ENCODE peak calls at places on chromosomes 5 and 9, in six cellular contexts. One of them, this sample, is unnamed.
A peak's percentile ranks its signal among the peaks of the same experiment; 100 is the strongest.

GRCh38 chr9:98785333-98785933 is 10.9 kb downstream of the ANKS6 start:
- DNase-seq in Karpas-422: no peak
- DNase-seq in naive B cell: no peak
- DNase-seq in iris pigment epithelial cell: no peak
- DNase-seq in epithelial cell of esophagus: no peak
- DNase-seq in AML-193: no peak
- DNase-seq in this sample: no peak

GRCh38 chr9:121698627-121699270 is 47.3 kb downstream of the DAB2IP start:
- DNase-seq in Karpas-422: no peak
- DNase-seq in naive B cell: no peak
- DNase-seq in iris pigment epithelial cell: no peak
- DNase-seq in epithelial cell of esophagus: no peak
- DNase-seq in AML-193: no peak
- DNase-seq in this sample: no peak

GRCh38 chr5:73626814-73627313 is 868 bp downstream of the ARHGEF28 start:
- DNase-seq in Karpas-422: no peak
- DNase-seq in naive B cell: no peak
- DNase-seq in iris pigment epithelial cell: no peak
- DNase-seq in epithelial cell of esophagus: no peak
- DNase-seq in AML-193: no peak
- DNase-seq in this sample: no peak

GRCh38 chr5:133366966-133367365 is 245.4 kb downstream of the FSTL4 start:
- DNase-seq in Karpas-422: no peak
- DNase-seq in naive B cell: no peak
- DNase-seq in iris pigment epithelial cell: no peak
- DNase-seq in epithelial cell of esophagus: no peak
- DNase-seq in AML-193: no peak
- DNase-seq in this sample: no peak

GRCh38 chr9:108002296-108003056 is 512.9 kb upstream of the KLF4 start:
- DNase-seq in Karpas-422: no peak
- DNase-seq in naive B cell: no peak
- DNase-seq in iris pigment epithelial cell: no peak
- DNase-seq in epithelial cell of esophagus: no peak
- DNase-seq in AML-193: no peak
- DNase-seq in this sample: no peak

GRCh38 chr5:148799737-148800527 is 26.5 kb upstream of the ADRB2 start:
- DNase-seq in Karpas-422: no peak
- DNase-seq in naive B cell: no peak
- DNase-seq in iris pigment epithelial cell: no peak
- DNase-seq in epithelial cell of esophagus: no peak
- DNase-seq in AML-193: no peak
- DNase-seq in this sample: no peak

GRCh38 chr5:157888814-157889532 is 30.0 kb upstream of the CLINT1 start:
- DNase-seq in Karpas-422: no peak
- DNase-seq in naive B cell: no peak
- DNase-seq in iris pigment epithelial cell: no peak
- DNase-seq in epithelial cell of esophagus: peak; percentile 64
- DNase-seq in AML-193: no peak
- DNase-seq in this sample: no peak

GRCh38 chr5:154189819-154190651 is 498 bp upstream of the GALNT10 start:
- DNase-seq in Karpas-422: peak; percentile 87
- DNase-seq in naive B cell: peak; percentile 86
- DNase-seq in iris pigment epithelial cell: peak; percentile 66
- DNase-seq in epithelial cell of esophagus: peak; percentile 81
- DNase-seq in AML-193: peak; percentile 68
- DNase-seq in this sample: no peak

GRCh38 chr5:164256351-164256750 is 750.9 kb downstream of the MAT2B start:
- DNase-seq in Karpas-422: no peak
- DNase-seq in naive B cell: no peak
- DNase-seq in iris pigment epithelial cell: peak; percentile 45
- DNase-seq in epithelial cell of esophagus: peak; percentile 81
- DNase-seq in AML-193: no peak
- DNase-seq in this sample: no peak

GRCh38 chr9:69396759-69397158 is 71.7 kb downstream of the ENTREP1 start:
- DNase-seq in Karpas-422: no peak
- DNase-seq in naive B cell: no peak
- DNase-seq in iris pigment epithelial cell: no peak
- DNase-seq in epithelial cell of esophagus: no peak
- DNase-seq in AML-193: no peak
- DNase-seq in this sample: no peak

GRCh38 chr9:108634669-108635462 is 220.9 kb downstream of the ACTL7B start:
- DNase-seq in Karpas-422: no peak
- DNase-seq in naive B cell: no peak
- DNase-seq in iris pigment epithelial cell: peak; percentile 15
- DNase-seq in epithelial cell of esophagus: peak; percentile 99
- DNase-seq in AML-193: no peak
- DNase-seq in this sample: no peak

GRCh38 chr5:33379757-33380156 is 61.0 kb upstream of the TARS1 start:
- DNase-seq in Karpas-422: peak; percentile 78
- DNase-seq in naive B cell: no peak
- DNase-seq in iris pigment epithelial cell: peak; percentile 56
- DNase-seq in epithelial cell of esophagus: peak; percentile 43
- DNase-seq in AML-193: peak; percentile 24
- DNase-seq in this sample: no peak

GRCh38 chr9:99222416-99223280 is 566 bp downstream of the SEC61B start:
- DNase-seq in Karpas-422: no peak
- DNase-seq in naive B cell: no peak
- DNase-seq in iris pigment epithelial cell: peak; percentile 20
- DNase-seq in epithelial cell of esophagus: peak; percentile 13
- DNase-seq in AML-193: no peak
- DNase-seq in this sample: no peak

GRCh38 chr9:109274768-109275596 is 45.9 kb downstream of the EPB41L4B start:
- DNase-seq in Karpas-422: no peak
- DNase-seq in naive B cell: no peak
- DNase-seq in iris pigment epithelial cell: no peak
- DNase-seq in epithelial cell of esophagus: no peak
- DNase-seq in AML-193: no peak
- DNase-seq in this sample: no peak

GRCh38 chr9:12502520-12502919 is 190.7 kb upstream of the TYRP1 start:
- DNase-seq in Karpas-422: no peak
- DNase-seq in naive B cell: no peak
- DNase-seq in iris pigment epithelial cell: no peak
- DNase-seq in epithelial cell of esophagus: no peak
- DNase-seq in AML-193: no peak
- DNase-seq in this sample: no peak

GRCh38 chr9:127869310-127870152 is 7.9 kb downstream of the AK1 start:
- DNase-seq in Karpas-422: peak; percentile 92
- DNase-seq in naive B cell: peak; percentile 77
- DNase-seq in iris pigment epithelial cell: peak; percentile 73
- DNase-seq in epithelial cell of esophagus: peak; percentile 80
- DNase-seq in AML-193: peak; percentile 83
- DNase-seq in this sample: no peak

GRCh38 chr5:79200573-79201183 is 35.3 kb upstream of the JMY start:
- DNase-seq in Karpas-422: peak; percentile 56
- DNase-seq in naive B cell: no peak
- DNase-seq in iris pigment epithelial cell: peak; percentile 13
- DNase-seq in epithelial cell of esophagus: no peak
- DNase-seq in AML-193: peak; percentile 5
- DNase-seq in this sample: no peak

GRCh38 chr5:146516151-146516475 is at the start of gene GPR151:
- DNase-seq in Karpas-422: peak; percentile 72
- DNase-seq in naive B cell: no peak
- DNase-seq in iris pigment epithelial cell: peak; percentile 26
- DNase-seq in epithelial cell of esophagus: no peak
- DNase-seq in AML-193: no peak
- DNase-seq in this sample: no peak

GRCh38 chr5:137891849-137892248 is 2.6 kb downstream of the PKD2L2 start:
- DNase-seq in Karpas-422: no peak
- DNase-seq in naive B cell: no peak
- DNase-seq in iris pigment epithelial cell: no peak
- DNase-seq in epithelial cell of esophagus: no peak
- DNase-seq in AML-193: no peak
- DNase-seq in this sample: no peak

GRCh38 chr5:96229173-96229572 is 203.9 kb downstream of the PCSK1 start:
- DNase-seq in Karpas-422: no peak
- DNase-seq in naive B cell: no peak
- DNase-seq in iris pigment epithelial cell: no peak
- DNase-seq in epithelial cell of esophagus: no peak
- DNase-seq in AML-193: no peak
- DNase-seq in this sample: no peak

GRCh38 chr5:158840193-158840592 is 259.5 kb downstream of the EBF1 start:
- DNase-seq in Karpas-422: no peak
- DNase-seq in naive B cell: no peak
- DNase-seq in iris pigment epithelial cell: no peak
- DNase-seq in epithelial cell of esophagus: no peak
- DNase-seq in AML-193: no peak
- DNase-seq in this sample: no peak

This sample was measured in glomerular endothelial cell.